ENCODE peak calls at places on chromosomes 6 and 20, in seven cellular contexts. One of them, this sample, is unnamed.
A peak's percentile ranks its signal among the peaks of the same experiment; 100 is the strongest.

GRCh38 chr6:7727951-7728854 is 2.3 kb downstream of the BMP6 start:
- DNase-seq in Karpas-422: peak; percentile 45
- DNase-seq in colonic mucosa: peak; percentile 24
- DNase-seq in neuronal stem cell: peak; percentile 51
- DNase-seq in bronchial epithelial cell: no peak
- DNase-seq in lower leg skin: no peak
- DNase-seq in pancreas: no peak
- DNase-seq in this sample: peak; percentile 19

GRCh38 chr20:444117-444516 is 18.2 kb downstream of the TBC1D20 start:
- DNase-seq in lower leg skin: no peak
- DNase-seq in pancreas: no peak
- DNase-seq in colonic mucosa: no peak
- DNase-seq in neuronal stem cell: no peak
- DNase-seq in Karpas-422: no peak
- DNase-seq in bronchial epithelial cell: no peak
- DNase-seq in this sample: no peak

GRCh38 chr6:40738551-40738950 is 151.4 kb upstream of the LRFN2 start:
- DNase-seq in pancreas: no peak
- DNase-seq in neuronal stem cell: no peak
- DNase-seq in colonic mucosa: no peak
- DNase-seq in lower leg skin: no peak
- DNase-seq in Karpas-422: no peak
- DNase-seq in bronchial epithelial cell: no peak
- DNase-seq in this sample: no peak

GRCh38 chr6:125789167-125789566 is 1.6 kb upstream of the NCOA7 start:
- DNase-seq in bronchial epithelial cell: no peak
- DNase-seq in pancreas: no peak
- DNase-seq in neuronal stem cell: no peak
- DNase-seq in colonic mucosa: no peak
- DNase-seq in Karpas-422: peak; percentile 72
- DNase-seq in lower leg skin: no peak
- DNase-seq in this sample: no peak

GRCh38 chr6:30767944-30768301 is 23.6 kb upstream of the IER3 start:
- DNase-seq in colonic mucosa: no peak
- DNase-seq in bronchial epithelial cell: no peak
- DNase-seq in pancreas: no peak
- DNase-seq in neuronal stem cell: no peak
- DNase-seq in Karpas-422: no peak
- DNase-seq in lower leg skin: no peak
- DNase-seq in this sample: no peak

GRCh38 chr6:66533921-66534404 is 826.9 kb upstream of the EYS start:
- DNase-seq in lower leg skin: no peak
- DNase-seq in Karpas-422: peak; percentile 45
- DNase-seq in colonic mucosa: no peak
- DNase-seq in bronchial epithelial cell: no peak
- DNase-seq in neuronal stem cell: no peak
- DNase-seq in pancreas: no peak
- DNase-seq in this sample: no peak

GRCh38 chr6:141607956-141608355 is 524.8 kb upstream of the GJE1 start:
- DNase-seq in pancreas: no peak
- DNase-seq in lower leg skin: no peak
- DNase-seq in bronchial epithelial cell: no peak
- DNase-seq in Karpas-422: no peak
- DNase-seq in neuronal stem cell: no peak
- DNase-seq in colonic mucosa: no peak
- DNase-seq in this sample: no peak

GRCh38 chr20:63538204-63539091 is 1.3 kb upstream of the PTK6 start:
- DNase-seq in pancreas: peak; percentile 94
- DNase-seq in lower leg skin: no peak
- DNase-seq in Karpas-422: no peak
- DNase-seq in bronchial epithelial cell: peak; percentile 37
- DNase-seq in neuronal stem cell: no peak
- DNase-seq in colonic mucosa: peak; percentile 95
- DNase-seq in this sample: peak; percentile 75

GRCh38 chr6:44422534-44422933 is 35.0 kb downstream of the CDC5L start:
- DNase-seq in colonic mucosa: no peak
- DNase-seq in pancreas: no peak
- DNase-seq in Karpas-422: no peak
- DNase-seq in lower leg skin: no peak
- DNase-seq in neuronal stem cell: no peak
- DNase-seq in bronchial epithelial cell: no peak
- DNase-seq in this sample: no peak

GRCh38 chr20:45011108-45011526 is 44.8 kb downstream of the STK4 start:
- DNase-seq in pancreas: peak; percentile 27
- DNase-seq in colonic mucosa: peak; percentile 62
- DNase-seq in neuronal stem cell: peak; percentile 36
- DNase-seq in bronchial epithelial cell: peak; percentile 56
- DNase-seq in lower leg skin: no peak
- DNase-seq in Karpas-422: peak; percentile 83
- DNase-seq in this sample: peak; percentile 64

GRCh38 chr20:41141153-41141815 is 3.9 kb downstream of the PLCG1 start:
- DNase-seq in neuronal stem cell: no peak
- DNase-seq in bronchial epithelial cell: no peak
- DNase-seq in lower leg skin: no peak
- DNase-seq in colonic mucosa: no peak
- DNase-seq in pancreas: no peak
- DNase-seq in Karpas-422: peak; percentile 61
- DNase-seq in this sample: no peak

GRCh38 chr6:129704708-129705107 is 5.3 kb downstream of the ARHGAP18 start:
- DNase-seq in Karpas-422: no peak
- DNase-seq in bronchial epithelial cell: no peak
- DNase-seq in pancreas: no peak
- DNase-seq in colonic mucosa: no peak
- DNase-seq in neuronal stem cell: no peak
- DNase-seq in lower leg skin: no peak
- DNase-seq in this sample: no peak

GRCh38 chr6:151475653-151476523 is 17.9 kb upstream of the CCDC170 start:
- DNase-seq in lower leg skin: no peak
- DNase-seq in Karpas-422: peak; percentile 84
- DNase-seq in bronchial epithelial cell: peak; percentile 23
- DNase-seq in neuronal stem cell: no peak
- DNase-seq in colonic mucosa: peak; percentile 52
- DNase-seq in pancreas: no peak
- DNase-seq in this sample: peak; percentile 48
- H3K4me3 ChIP-seq in lower leg skin: no peak overlapping the region
- H3K4me3 ChIP-seq in Karpas-422: peak overlapping the region; percentile 36
- H3K4me3 ChIP-seq in bronchial epithelial cell: no peak overlapping the region
- H3K4me3 ChIP-seq in neuronal stem cell: no peak overlapping the region
- H3K4me3 ChIP-seq in colonic mucosa: no peak overlapping the region
- H3K4me3 ChIP-seq in pancreas: peak overlapping the region; percentile 5
- H3K4me3 ChIP-seq in this sample: no peak overlapping the region

GRCh38 chr20:33673115-33673410 is 1.2 kb downstream of the NECAB3 start:
- DNase-seq in colonic mucosa: no peak
- DNase-seq in lower leg skin: no peak
- DNase-seq in neuronal stem cell: no peak
- DNase-seq in bronchial epithelial cell: no peak
- DNase-seq in pancreas: no peak
- DNase-seq in Karpas-422: no peak
- DNase-seq in this sample: no peak

GRCh38 chr20:33670715-33671499 is 3.3 kb downstream of the NECAB3 start:
- DNase-seq in pancreas: no peak
- DNase-seq in colonic mucosa: no peak
- DNase-seq in Karpas-422: no peak
- DNase-seq in neuronal stem cell: no peak
- DNase-seq in lower leg skin: no peak
- DNase-seq in bronchial epithelial cell: no peak
- DNase-seq in this sample: no peak

GRCh38 chr20:33673411-33674293 is 576 bp downstream of the NECAB3 start:
- DNase-seq in neuronal stem cell: no peak
- DNase-seq in pancreas: no peak
- DNase-seq in lower leg skin: no peak
- DNase-seq in bronchial epithelial cell: no peak
- DNase-seq in colonic mucosa: no peak
- DNase-seq in Karpas-422: no peak
- DNase-seq in this sample: no peak

GRCh38 chr20:33671573-33672288 is 2.5 kb downstream of the NECAB3 start:
- DNase-seq in Karpas-422: no peak
- DNase-seq in bronchial epithelial cell: no peak
- DNase-seq in neuronal stem cell: no peak
- DNase-seq in lower leg skin: no peak
- DNase-seq in colonic mucosa: no peak
- DNase-seq in pancreas: no peak
- DNase-seq in this sample: no peak

GRCh38 chr20:33672426-33673114 is 1.7 kb downstream of the NECAB3 start:
- DNase-seq in lower leg skin: no peak
- DNase-seq in pancreas: no peak
- DNase-seq in bronchial epithelial cell: no peak
- DNase-seq in colonic mucosa: no peak
- DNase-seq in neuronal stem cell: no peak
- DNase-seq in Karpas-422: no peak
- DNase-seq in this sample: no peak
- H3K4me3 ChIP-seq in lower leg skin: no peak overlapping the region
- H3K4me3 ChIP-seq in pancreas: peak overlapping the region; percentile 72
- H3K4me3 ChIP-seq in bronchial epithelial cell: no peak overlapping the region
- H3K4me3 ChIP-seq in colonic mucosa: no peak overlapping the region
- H3K4me3 ChIP-seq in neuronal stem cell: no peak overlapping the region
- H3K4me3 ChIP-seq in Karpas-422: peak overlapping the region; percentile 80
- H3K4me3 ChIP-seq in this sample: no peak overlapping the region

GRCh38 chr20:49986049-49986448 is 3.3 kb downstream of the SNAI1 start:
- DNase-seq in pancreas: no peak
- DNase-seq in colonic mucosa: no peak
- DNase-seq in neuronal stem cell: no peak
- DNase-seq in lower leg skin: no peak
- DNase-seq in bronchial epithelial cell: no peak
- DNase-seq in Karpas-422: peak; percentile 37
- DNase-seq in this sample: no peak
- H3K4me3 ChIP-seq in pancreas: no peak overlapping the region
- H3K4me3 ChIP-seq in colonic mucosa: no peak overlapping the region
- H3K4me3 ChIP-seq in neuronal stem cell: no peak overlapping the region
- H3K4me3 ChIP-seq in lower leg skin: no peak overlapping the region
- H3K4me3 ChIP-seq in bronchial epithelial cell: no peak overlapping the region
- H3K4me3 ChIP-seq in Karpas-422: no peak overlapping the region
- H3K4me3 ChIP-seq in this sample: no peak overlapping the region

DNA sequence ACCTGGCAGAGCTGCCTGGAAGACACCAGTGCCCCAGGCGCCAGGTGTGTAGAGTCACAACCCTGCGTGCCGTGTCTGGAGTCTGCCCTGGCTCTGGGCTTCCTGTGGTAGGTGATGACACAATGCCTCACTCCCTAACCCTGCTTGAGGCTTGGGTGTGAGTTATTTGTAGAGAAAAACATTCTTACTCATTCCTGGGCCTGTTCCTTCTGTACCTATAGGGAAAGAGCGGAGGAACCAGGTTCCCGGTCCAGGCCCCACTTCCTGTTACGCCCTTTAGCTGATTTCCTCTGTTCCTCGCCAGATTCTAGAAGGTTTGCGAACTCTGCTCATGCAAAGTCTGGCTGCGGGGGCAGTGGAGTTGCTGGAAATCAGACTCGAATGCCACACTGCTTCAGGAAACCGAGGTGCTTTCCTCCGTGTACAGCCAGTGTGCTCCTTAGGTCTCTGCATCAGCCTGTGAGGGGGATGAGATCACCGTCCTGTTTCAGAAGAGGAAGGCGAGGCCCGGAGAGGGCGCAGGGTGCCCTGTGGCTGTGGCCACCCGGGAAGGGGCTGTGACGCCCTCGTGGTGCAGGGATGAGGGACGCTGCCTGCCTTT is 67.1 kb upstream of the DUSP22 start:
- DNase-seq in pancreas: no peak
- DNase-seq in bronchial epithelial cell: peak; percentile 98
- DNase-seq in lower leg skin: no peak
- DNase-seq in colonic mucosa: no peak
- DNase-seq in neuronal stem cell: no peak
- DNase-seq in Karpas-422: no peak
- DNase-seq in this sample: peak; percentile 98
- H3K4me3 ChIP-seq in pancreas: no peak overlapping the region
- H3K4me3 ChIP-seq in bronchial epithelial cell: no peak overlapping the region
- H3K4me3 ChIP-seq in lower leg skin: no peak overlapping the region
- H3K4me3 ChIP-seq in colonic mucosa: no peak overlapping the region
- H3K4me3 ChIP-seq in neuronal stem cell: no peak overlapping the region
- H3K4me3 ChIP-seq in Karpas-422: no peak overlapping the region
- H3K4me3 ChIP-seq in this sample: no peak overlapping the region

This sample was measured in epithelial cell of esophagus.